ENCODE peak calls at places on chromosomes 3 and 15, in five cellular contexts. U is AG09309, T is endothelial cell of umbilical vein, I is fibroblast of mammary gland, M is left lung. X is an unnamed sample.

GRCh38 chr3:160296591-160296990 is 71.4 kb downstream of the C3orf80 start:
- DNase-seq in U (peak; percentile 11), T (no peak), I (peak; percentile 42), M (no peak), X (no peak)

GRCh38 chr3:143135150-143135549 is 15.6 kb downstream of the CHST2 start:
- DNase-seq in U (peak; percentile 84), T (peak; percentile 81), I (peak; percentile 96), M (no peak), X (no peak)

GRCh38 chr3:40597441-40597840 is 72.7 kb downstream of the ZNF621 start:
- DNase-seq in U (no peak), T (no peak), I (peak; percentile 19), M (no peak), X (no peak)

GRCh38 chr3:188602111-188602510 is 448.2 kb downstream of the LPP start:
- DNase-seq in U (no peak), T (no peak), I (no peak), M (no peak), X (no peak)

GRCh38 chr3:185744997-185745843 is 79.6 kb downstream of the IGF2BP2 start:
- DNase-seq in U (peak; percentile 52), T (peak; percentile 81), I (peak; percentile 94), M (no peak), X (no peak)

GRCh38 chr3:72320911-72321385 is 527.3 kb downstream of the SHQ1 start:
- DNase-seq in U (no peak), T (no peak), I (no peak), M (no peak), X (peak; percentile 23)

GRCh38 chr3:114741066-114741465 is 406.0 kb downstream of the ZBTB20 start:
- DNase-seq in U (no peak), T (no peak), I (peak; percentile 74), M (no peak), X (no peak)

GRCh38 chr3:184325269-184325668 is 10.9 kb downstream of the EIF4G1 start:
- DNase-seq in U (no peak), T (no peak), I (no peak), M (no peak), X (no peak)

GRCh38 chr15:55586808-55587207 is 1.3 kb downstream of the PYGO1 start:
- DNase-seq in U (no peak), T (no peak), I (peak; percentile 5), M (no peak), X (no peak)

GRCh38 chr3:196641278-196642058 is 2.0 kb downstream of the NRROS start:
- DNase-seq in U (no peak), T (no peak), I (no peak), M (no peak), X (no peak)

GRCh38 chr3:195421410-195421809 is 21.4 kb downstream of the ACAP2 start:
- DNase-seq in U (no peak), T (no peak), I (peak; percentile 39), M (no peak), X (no peak)

GRCh38 chr3:52891164-52891563 is 6.2 kb downstream of the STIMATE start:
- DNase-seq in U (no peak), T (no peak), I (no peak), M (peak; percentile 71), X (no peak)

GRCh38 chr3:56361731-56362130 is 106.5 kb downstream of the ERC2 start:
- DNase-seq in U (no peak), T (no peak), I (no peak), M (no peak), X (no peak)

GRCh38 chr3:146117406-146118285 is 43.3 kb downstream of the PLOD2 start:
- DNase-seq in U (peak; percentile 83), T (no peak), I (peak; percentile 95), M (no peak), X (no peak)

GRCh38 chr15:35455201-35455600 is 90.8 kb downstream of the DPH6 start:
- DNase-seq in U (no peak), T (no peak), I (no peak), M (no peak), X (no peak)

GRCh38 chr3:143098032-143098764 is 21.4 kb upstream of the CHST2 start:
- DNase-seq in U (no peak), T (no peak), I (no peak), M (no peak), X (no peak)

GRCh38 chr15:63056843-63057242 is 14.3 kb downstream of the TPM1 start:
- DNase-seq in U (no peak), T (no peak), I (no peak), M (no peak), X (peak; percentile 58)

GRCh38 chr3:173921741-173922140 is 524.2 kb downstream of the NLGN1 start:
- DNase-seq in U (no peak), T (no peak), I (no peak), M (no peak), X (no peak)

GRCh38 chr3:69161587-69162196 is 39.3 kb upstream of the LMOD3 start:
- DNase-seq in U (peak; percentile 16), T (peak; percentile 65), I (peak; percentile 63), M (no peak), X (peak; percentile 35)

GRCh38 chr15:40046721-40047412 is 7.9 kb upstream of the SRP14 start:
- DNase-seq in U (no peak), T (peak; percentile 76), I (peak; percentile 88), M (no peak), X (no peak)

GRCh38 chr15:45603881-45604280 is 16.7 kb downstream of the BLOC1S6 start:
- DNase-seq in U (no peak), T (no peak), I (no peak), M (no peak), X (no peak)

GRCh38 chr3:3105246-3105645 is 4.9 kb downstream of the IL5RA start:
- DNase-seq in U (no peak), T (no peak), I (no peak), M (no peak), X (no peak)

GRCh38 chr3:25916286-25916685 is 126.4 kb downstream of the OXSM start:
- DNase-seq in U (no peak), T (no peak), I (no peak), M (no peak), X (no peak)

GRCh38 chr15:29072444-29072843 is 186.7 kb downstream of the APBA2 start:
- DNase-seq in U (no peak), T (no peak), I (no peak), M (no peak), X (no peak)

GRCh38 chr3:47128110-47128509 is 35.8 kb downstream of the SETD2 start:
- DNase-seq in U (no peak), T (no peak), I (peak; percentile 20), M (no peak), X (no peak)

GRCh38 chr15:66772967-66773873 is 71.2 kb downstream of the SMAD6 start:
- DNase-seq in U (no peak), T (peak; percentile 39), I (no peak), M (no peak), X (peak; percentile 81)

GRCh38 chr3:72273615-72274014 is 488.7 kb upstream of the PROK2 start:
- DNase-seq in U (peak; percentile 68), T (no peak), I (peak; percentile 61), M (no peak), X (no peak)

DNA sequence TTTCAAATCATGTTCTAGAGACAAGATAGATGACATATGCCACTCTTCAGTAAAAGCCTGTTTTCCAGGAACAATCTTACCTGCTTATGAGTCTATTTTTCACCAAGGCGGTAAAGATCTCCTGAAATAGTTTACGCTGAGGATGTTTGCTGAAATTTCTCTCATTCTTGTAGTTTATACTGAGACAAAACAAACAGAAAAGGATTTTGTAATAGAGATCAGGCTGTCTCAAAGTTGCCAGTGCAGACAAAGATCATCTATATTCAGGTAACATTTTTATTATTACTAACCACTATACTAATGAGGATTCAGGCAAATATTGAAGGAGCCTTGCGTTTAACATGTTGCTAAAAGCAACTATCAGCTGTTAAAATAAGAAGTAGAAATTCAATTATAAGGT is 25.0 kb downstream of the NEK10 start:
- DNase-seq in U (no peak), T (no peak), I (no peak), M (no peak), X (no peak)
- H3K4me3 ChIP-seq in U (no peak overlapping the region), T (no peak overlapping the region), I (no peak overlapping the region), M (no peak overlapping the region), X (no peak overlapping the region)

GRCh38 chr15:70762469-70763119 is 764 bp downstream of the UACA start:
- DNase-seq in U (no peak), T (peak; percentile 59), I (peak; percentile 80), M (peak; percentile 84), X (peak; percentile 53)

GRCh38 chr15:70758790-70759462 is 4.4 kb downstream of the UACA start:
- DNase-seq in U (no peak), T (no peak), I (no peak), M (no peak), X (no peak)

GRCh38 chr15:70763120-70763949 is at the start of gene UACA:
- DNase-seq in U (peak; percentile 87), T (peak; percentile 99), I (peak; percentile 96), M (peak; percentile 91), X (peak; percentile 97)

GRCh38 chr15:70761931-70762468 is 1.4 kb downstream of the UACA start:
- DNase-seq in U (no peak), T (peak; percentile 52), I (no peak), M (no peak), X (no peak)

DNA sequence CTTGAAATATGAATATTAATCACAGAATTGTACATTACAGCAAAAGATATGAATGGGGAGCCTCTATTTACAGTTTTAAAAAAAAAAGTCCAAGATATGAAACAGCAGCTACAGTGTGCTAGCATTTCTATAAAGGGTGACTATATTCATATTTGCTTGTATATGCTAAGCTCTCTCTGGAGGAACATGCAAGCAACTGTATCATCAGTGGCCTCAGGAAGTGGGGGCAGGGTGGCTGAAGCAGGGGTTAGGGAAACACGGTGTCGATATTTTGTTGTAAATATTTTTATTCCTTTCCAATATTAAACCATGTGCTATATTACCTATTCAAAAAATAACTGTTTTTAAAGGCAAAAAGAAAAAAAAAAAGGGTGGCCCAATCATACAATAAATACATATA is 2.3 kb downstream of the UACA start:
- DNase-seq in U (no peak), T (no peak), I (no peak), M (no peak), X (no peak)
- H3K4me3 ChIP-seq in U (peak overlapping the region; percentile 69), T (peak overlapping the region; percentile 11), I (peak overlapping the region; percentile 92), M (peak overlapping the region; percentile 76), X (no peak overlapping the region)

GRCh38 chr3:50364573-50365079 is 5.3 kb upstream of the TMEM115 start:
- DNase-seq in U (no peak), T (no peak), I (no peak), M (peak; percentile 84), X (no peak)
- H3K4me3 ChIP-seq in U (peak overlapping the region; percentile 38), T (peak overlapping the region; percentile 31), I (peak overlapping the region; percentile 44), M (peak overlapping the region; percentile 48), X (peak overlapping the region; percentile 47)

GRCh38 chr15:75712668-75713337 is at the start of gene CSPG4:
- DNase-seq in U (no peak), T (no peak), I (peak; percentile 53), M (peak; percentile 82), X (no peak)
- H3K4me3 ChIP-seq in U (peak within 1 kb of the TSS; percentile 94), T (no peak within 1 kb of the TSS), I (peak within 1 kb of the TSS; percentile 68), M (peak within 1 kb of the TSS; percentile 30), X (no peak within 1 kb of the TSS)

GRCh38 chr3:156161172-156161571 is 40.8 kb downstream of the KCNAB1 start:
- DNase-seq in U (no peak), T (peak; percentile 42), I (peak; percentile 58), M (no peak), X (no peak)
- H3K4me3 ChIP-seq in U (no peak overlapping the region), T (no peak overlapping the region), I (no peak overlapping the region), M (no peak overlapping the region), X (no peak overlapping the region)

X was measured in body of pancreas.